ENCODE peak calls at places on chromosome X, in six cellular contexts. C, L, X, I, A and T are unnamed samples.

GRCh38 chrX:41419082-41419481 is 28.1 kb upstream of the NYX start:
- DNase-seq in A (no peak), C (no peak), X (no peak), I (no peak), L (no peak), T (no peak)

GRCh38 chrX:110219920-110220319 is 98.0 kb downstream of the AMMECR1 start:
- DNase-seq in L (no peak), C (peak; percentile 56), I (no peak), X (no peak), A (no peak), T (peak; percentile 45)

GRCh38 chrX:23656684-23657083 is 10.6 kb upstream of the PRDX4 start:
- DNase-seq in L (no peak), C (peak; percentile 45), X (no peak), A (no peak), I (no peak), T (no peak)

GRCh38 chrX:150329888-150330287 is 33.2 kb upstream of the MAMLD1 start:
- DNase-seq in C (peak; percentile 49), L (no peak), X (no peak), A (no peak), I (no peak), T (no peak)

GRCh38 chrX:41541381-41541780 is 94.2 kb downstream of the NYX start:
- DNase-seq in X (no peak), C (peak; percentile 31), I (no peak), L (no peak), A (no peak), T (no peak)

GRCh38 chrX:47644557-47645091 is 5.7 kb downstream of the ELK1 start:
- DNase-seq in L (no peak), I (no peak), C (peak; percentile 16), X (no peak), A (no peak), T (peak; percentile 61)

GRCh38 chrX:123779908-123780396 is 47.1 kb upstream of the THOC2 start:
- DNase-seq in L (no peak), C (no peak), A (no peak), I (no peak), X (no peak), T (no peak)

GRCh38 chrX:131393426-131393825 is 104.3 kb upstream of the IGSF1 start:
- DNase-seq in L (no peak), X (no peak), C (no peak), I (no peak), A (no peak), T (no peak)

GRCh38 chrX:150032742-150033141 is 94.5 kb upstream of the EOLA2 start:
- DNase-seq in C (peak; percentile 62), I (no peak), L (no peak), X (no peak), A (no peak), T (no peak)

GRCh38 chrX:19785647-19786046 is 101.8 kb downstream of the SH3KBP1 start:
- DNase-seq in I (no peak), C (no peak), A (no peak), L (no peak), X (no peak), T (no peak)

GRCh38 chrX:46912098-46912672 is at the start of gene JADE3:
- DNase-seq in X (peak; percentile 78), A (peak; percentile 84), L (peak; percentile 52), C (peak; percentile 75), I (peak; percentile 13), T (peak; percentile 84)

GRCh38 chrX:19121898-19122640 is at the start of gene ADGRG2:
- DNase-seq in X (no peak), C (peak; percentile 21), A (no peak), I (no peak), L (peak; percentile 33), T (peak; percentile 24)

GRCh38 chrX:63299596-63299995 is 51.5 kb downstream of the SPIN4 start:
- DNase-seq in I (no peak), A (no peak), X (no peak), L (no peak), C (no peak), T (no peak)

GRCh38 chrX:33339219-33339618 is 127.9 kb upstream of the DMD start:
- DNase-seq in L (no peak), X (no peak), C (no peak), A (no peak), I (no peak), T (peak; percentile 0)

GRCh38 chrX:97517763-97518162 is 634.1 kb downstream of the RPA4 start:
- DNase-seq in C (no peak), A (no peak), X (no peak), I (no peak), L (no peak), T (no peak)

GRCh38 chrX:12210921-12211320 is 72.6 kb downstream of the FRMPD4 start:
- DNase-seq in I (no peak), X (no peak), L (no peak), C (peak; percentile 38), A (no peak), T (peak; percentile 11)

GRCh38 chrX:87376896-87377295 is 140.7 kb upstream of the KLHL4 start:
- DNase-seq in I (no peak), X (no peak), A (no peak), L (no peak), C (no peak), T (no peak)

GRCh38 chrX:38312436-38312835 is 14.9 kb downstream of the RPGR start:
- DNase-seq in C (peak; percentile 66), X (no peak), A (no peak), I (no peak), L (no peak), T (peak; percentile 53)

GRCh38 chrX:135200297-135200696 is 29.1 kb upstream of the CT55 start:
- DNase-seq in I (no peak), A (no peak), L (no peak), C (no peak), X (no peak), T (no peak)

GRCh38 chrX:5306654-5307121 is 922.0 kb downstream of the NLGN4X start:
- DNase-seq in A (no peak), X (no peak), C (no peak), L (no peak), I (no peak), T (no peak)

GRCh38 chrX:80812176-80812575 is 2.5 kb upstream of the BRWD3 start:
- DNase-seq in L (no peak), X (no peak), A (no peak), C (peak; percentile 49), I (no peak), T (peak; percentile 62)

GRCh38 chrX:11189097-11189496 is 78.0 kb downstream of the HCCS start:
- DNase-seq in X (no peak), I (no peak), A (no peak), L (no peak), C (peak; percentile 2), T (no peak)

GRCh38 chrX:132956421-132957210 is 1.8 kb downstream of the HS6ST2 start:
- DNase-seq in I (no peak), A (no peak), L (no peak), X (peak; percentile 46), C (no peak), T (no peak)

GRCh38 chrX:132961511-132961910 is 3.1 kb upstream of the HS6ST2 start:
- DNase-seq in C (no peak), L (no peak), I (no peak), A (no peak), X (no peak), T (no peak)

GRCh38 chrX:132955710-132956109 is 2.7 kb downstream of the HS6ST2 start:
- DNase-seq in I (no peak), C (no peak), X (no peak), L (no peak), A (no peak), T (no peak)

GRCh38 chrX:132957211-132958085 is 981 bp downstream of the HS6ST2 start:
- DNase-seq in C (peak; percentile 15), I (no peak), A (no peak), L (no peak), X (peak; percentile 40), T (peak; percentile 9)

GRCh38 chrX:132958086-132958703 is at the start of gene HS6ST2:
- DNase-seq in C (no peak), I (no peak), A (no peak), X (peak; percentile 48), L (no peak), T (peak; percentile 64)
- H3K4me3 ChIP-seq in C (no peak within 1 kb of the TSS), I (peak within 1 kb of the TSS; percentile 65), A (peak within 1 kb of the TSS; percentile 50), X (no peak within 1 kb of the TSS), L (peak within 1 kb of the TSS; percentile 36), T (peak within 1 kb of the TSS; percentile 54)

GRCh38 chrX:7147978-7148824 is at the start of gene PUDP:
- DNase-seq in I (peak; percentile 64), L (peak; percentile 61), C (peak; percentile 71), X (peak; percentile 94), A (peak; percentile 79), T (peak; percentile 96)
- H3K4me1 ChIP-seq in I (peaks cover 7% of the 10 kb centered on the region), L (peaks cover 4% of the 10 kb centered on the region), C (no peaks in the 10 kb centered on the region), X (no peaks in the 10 kb centered on the region), A (peaks cover 4% of the 10 kb centered on the region), T (peaks cover 4% of the 10 kb centered on the region)

DNA sequence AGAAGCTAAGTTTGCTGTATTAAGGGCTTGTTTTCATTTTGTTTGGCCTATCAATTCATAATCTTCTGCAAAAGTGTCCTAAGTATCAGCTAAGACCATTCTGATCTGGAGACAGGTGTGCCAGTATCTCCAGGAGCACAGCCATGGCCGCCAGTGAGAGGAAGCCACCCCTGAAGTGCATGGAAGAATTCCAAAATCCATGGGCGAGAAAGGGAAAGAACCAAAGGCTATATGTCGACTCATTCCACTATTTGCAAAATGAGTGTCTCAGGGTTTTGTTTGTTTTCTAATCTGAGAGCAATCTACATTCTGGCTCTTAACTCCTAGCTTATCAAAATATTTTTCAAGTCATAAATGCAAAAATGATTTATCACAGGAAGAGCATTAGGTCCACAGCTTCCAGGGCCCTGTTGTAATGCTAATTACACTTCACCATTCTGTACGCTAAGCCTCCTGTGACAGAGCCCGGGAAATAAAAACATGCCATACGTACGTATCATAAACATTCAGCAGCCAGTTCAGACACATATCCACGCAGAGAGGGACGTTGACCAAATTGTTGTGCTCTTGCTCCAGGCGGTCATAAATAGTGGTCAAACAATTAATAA is 137.3 kb upstream of the FTHL17 start:
- DNase-seq in A (no peak), X (no peak), C (peak; percentile 33), I (no peak), L (no peak), T (no peak)
- H3K36me3 ChIP-seq in A (no peaks in the 10 kb centered on the region), X (no peaks in the 10 kb centered on the region), C (no peaks in the 10 kb centered on the region), I (no peaks in the 10 kb centered on the region), L (peaks cover 7% of the 10 kb centered on the region), T (no peaks in the 10 kb centered on the region)

GRCh38 chrX:40003071-40003981 is 94.4 kb downstream of the BCOR start:
- DNase-seq in X (no peak), C (no peak), I (no peak), L (no peak), A (no peak), T (no peak)

GRCh38 chrX:40003982-40004535 is 93.7 kb downstream of the BCOR start:
- DNase-seq in I (no peak), X (no peak), C (no peak), A (no peak), L (no peak), T (no peak)

GRCh38 chrX:40006025-40007017 is 91.4 kb downstream of the BCOR start:
- DNase-seq in L (no peak), X (peak; percentile 70), A (no peak), I (no peak), C (peak; percentile 16), T (peak; percentile 50)

GRCh38 chrX:40005290-40006011 is 92.3 kb downstream of the BCOR start:
- DNase-seq in X (no peak), C (no peak), A (no peak), L (no peak), I (no peak), T (peak; percentile 25)

DNA sequence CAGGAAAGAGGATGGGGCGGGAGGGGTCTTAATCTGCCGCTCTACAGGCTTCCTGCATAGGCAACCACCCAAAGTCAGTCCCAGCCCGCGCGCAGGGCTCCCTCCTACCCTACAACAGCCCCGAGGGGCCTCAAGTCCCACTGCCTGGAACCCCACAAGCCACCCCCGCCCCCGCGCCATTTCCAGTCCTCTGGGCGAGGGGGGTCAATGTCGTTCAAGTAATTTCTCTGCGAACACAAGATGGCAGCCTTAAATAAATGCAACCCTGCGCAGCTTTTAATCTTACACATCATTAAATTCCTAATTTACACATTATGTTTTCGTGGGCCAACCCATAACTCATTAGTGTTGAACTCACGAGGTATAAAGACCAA is 92.9 kb downstream of the BCOR start:
- DNase-seq in C (no peak), X (no peak), A (no peak), L (no peak), I (no peak), T (no peak)
- H3K4me3 ChIP-seq in C (no peak overlapping the region), X (no peak overlapping the region), A (peak overlapping the region; percentile 26), L (no peak overlapping the region), I (peak overlapping the region; percentile 40), T (no peak overlapping the region)